ENCODE peak calls at places on chromosomes 11 and 22, in ten cellular contexts. F is psoas muscle, W is GM20000, A is fibroblast of lung, H is RWPE2, V is endodermal cell, Y is AG04450, U is stomach, O is endothelial cell, T is pancreas. C is an unnamed sample.

GRCh38 chr11:33590471-33590870 is 110.2 kb downstream of the C11orf91 start:
- DNase-seq in O (no peak), A (no peak), Y (no peak), V (no peak), F (no peak), W (no peak), T (no peak), H (no peak), U (no peak), C (no peak)

GRCh38 chr11:16606784-16607674 is 131.4 kb upstream of the C11orf58 start:
- DNase-seq in W (peak; percentile 19), V (peak; percentile 81), F (peak; percentile 47), O (peak; percentile 54), A (peak; percentile 35), H (peak; percentile 47), T (peak; percentile 85), Y (no peak), U (peak; percentile 28), C (no peak)

GRCh38 chr11:28566643-28567042 is 458.5 kb downstream of the METTL15 start:
- DNase-seq in O (peak; percentile 7), A (peak; percentile 98), H (peak; percentile 76), T (peak; percentile 36), F (peak; percentile 73), U (peak; percentile 56), V (peak; percentile 95), Y (peak; percentile 92), W (no peak), C (peak; percentile 87)

GRCh38 chr22:20591660-20592310 is 84.4 kb downstream of the MED15 start:
- DNase-seq in Y (peak; percentile 54), W (no peak), V (peak; percentile 81), A (peak; percentile 16), H (peak; percentile 57), F (no peak), U (peak; percentile 27), T (peak; percentile 64), O (no peak), C (peak; percentile 85)

GRCh38 chr11:62547691-62548281 is 1.2 kb upstream of the AHNAK start:
- DNase-seq in H (peak; percentile 89), F (peak; percentile 66), Y (no peak), W (no peak), V (no peak), O (no peak), A (peak; percentile 40), U (peak; percentile 51), T (no peak), C (peak; percentile 46)

GRCh38 chr11:20669833-20670684 is 673 bp downstream of the NELL1 start:
- DNase-seq in F (no peak), H (no peak), Y (no peak), T (peak; percentile 76), W (peak; percentile 39), U (no peak), A (no peak), V (peak; percentile 71), O (peak; percentile 11), C (no peak)

GRCh38 chr22:25067851-25068421 is 115.4 kb downstream of the KIAA1671 start:
- DNase-seq in F (peak; percentile 41), T (no peak), A (no peak), W (no peak), O (no peak), V (no peak), U (no peak), H (no peak), Y (no peak), C (no peak)

GRCh38 chr22:19967850-19968449 is 26.3 kb upstream of the TXNRD2 start:
- DNase-seq in Y (no peak), V (no peak), H (no peak), A (no peak), W (no peak), T (peak; percentile 40), F (no peak), U (no peak), O (no peak), C (no peak)

GRCh38 chr11:85809191-85809590 is 1.8 kb downstream of the SYTL2 start:
- DNase-seq in A (no peak), V (no peak), H (no peak), U (no peak), F (no peak), W (peak; percentile 32), Y (no peak), O (no peak), T (no peak), C (no peak)

GRCh38 chr11:85810871-85811611 is at the start of gene SYTL2:
- DNase-seq in T (peak; percentile 85), W (peak; percentile 79), U (peak; percentile 82), V (peak; percentile 93), O (peak; percentile 64), Y (no peak), H (peak; percentile 51), F (peak; percentile 74), A (peak; percentile 61), C (no peak)

GRCh38 chr11:85810521-85810870 is 445 bp downstream of the SYTL2 start:
- DNase-seq in V (peak; percentile 61), O (peak; percentile 15), H (no peak), W (no peak), A (no peak), U (no peak), T (peak; percentile 40), F (no peak), Y (no peak), C (no peak)

GRCh38 chr11:85811624-85812023 is 683 bp upstream of the SYTL2 start:
- DNase-seq in F (no peak), V (peak; percentile 52), O (no peak), U (no peak), Y (no peak), H (no peak), W (no peak), A (no peak), T (no peak), C (no peak)

GRCh38 chr11:85809881-85810280 is 1.1 kb downstream of the SYTL2 start:
- DNase-seq in Y (no peak), F (peak; percentile 15), O (peak; percentile 38), A (no peak), H (no peak), T (peak; percentile 43), W (peak; percentile 27), U (no peak), V (peak; percentile 76), C (no peak)
- TF ChIP-seq CTCF in Y (peak; percentile 47), F (no peak), O (no peak), A (peak; percentile 28), H (no peak), T (no peak), W (no peak), U (no peak), V (peak; percentile 58), C (peak; percentile 57)

GRCh38 chr22:32203181-32204105 is 1.4 kb downstream of the RFPL2 start:
- DNase-seq in O (no peak), W (no peak), H (no peak), V (peak; percentile 66), Y (no peak), A (no peak), F (no peak), U (no peak), T (peak; percentile 70), C (no peak)

GRCh38 chr22:32206774-32207758 is 2.2 kb upstream of the RFPL2 start:
- DNase-seq in T (peak; percentile 51), W (no peak), H (no peak), F (no peak), Y (no peak), O (peak; percentile 43), U (peak; percentile 51), A (peak; percentile 6), V (peak; percentile 86), C (no peak)

GRCh38 chr22:32205974-32206773 is 1.3 kb upstream of the RFPL2 start:
- DNase-seq in W (no peak), O (peak; percentile 38), F (no peak), U (no peak), H (no peak), T (peak; percentile 40), V (peak; percentile 80), Y (no peak), A (no peak), C (no peak)

GRCh38 chr22:32204211-32204855 is 540 bp downstream of the RFPL2 start:
- DNase-seq in A (no peak), O (no peak), F (no peak), H (no peak), Y (no peak), U (no peak), V (peak; percentile 86), W (no peak), T (peak; percentile 58), C (no peak)

GRCh38 chr22:32204856-32205722 is at the start of gene RFPL2:
- DNase-seq in U (no peak), Y (no peak), H (no peak), O (peak; percentile 62), A (peak; percentile 27), F (peak; percentile 29), V (peak; percentile 94), T (peak; percentile 45), W (no peak), C (no peak)
- TF ChIP-seq CTCF in U (no peak), Y (no peak), H (peak; percentile 6), O (no peak), A (no peak), F (no peak), V (peak; percentile 27), T (no peak), W (no peak), C (peak; percentile 13)

GRCh38 chr11:40130427-40130826 is 1329.0 kb downstream of the LRRC4C start:
- DNase-seq in O (peak; percentile 3), A (peak; percentile 11), Y (no peak), V (peak; percentile 71), H (no peak), W (no peak), T (no peak), F (no peak), U (no peak), C (no peak)
- TF ChIP-seq CTCF in O (no peak), A (no peak), Y (no peak), V (peak; percentile 78), H (peak; percentile 10), W (peak; percentile 19), T (no peak), F (no peak), U (no peak), C (peak; percentile 53)

GRCh38 chr22:49548356-49549202 is 279.1 kb downstream of the BRD1 start:
- DNase-seq in Y (no peak), H (no peak), V (peak; percentile 84), A (no peak), O (no peak), U (no peak), F (no peak), W (no peak), T (peak; percentile 24), C (no peak)

GRCh38 chr22:49551446-49551845 is 276.2 kb downstream of the BRD1 start:
- DNase-seq in H (no peak), T (peak; percentile 27), A (no peak), F (no peak), U (no peak), Y (no peak), V (no peak), O (no peak), W (no peak), C (no peak)

GRCh38 chr22:49549256-49549655 is 278.4 kb downstream of the BRD1 start:
- DNase-seq in H (no peak), V (no peak), F (no peak), Y (no peak), U (no peak), T (peak; percentile 30), W (no peak), A (no peak), O (no peak), C (no peak)

GRCh38 chr22:49550766-49551362 is 276.8 kb downstream of the BRD1 start:
- DNase-seq in T (peak; percentile 19), F (no peak), Y (no peak), U (no peak), A (no peak), H (no peak), V (no peak), W (no peak), O (no peak), C (no peak)

DNA sequence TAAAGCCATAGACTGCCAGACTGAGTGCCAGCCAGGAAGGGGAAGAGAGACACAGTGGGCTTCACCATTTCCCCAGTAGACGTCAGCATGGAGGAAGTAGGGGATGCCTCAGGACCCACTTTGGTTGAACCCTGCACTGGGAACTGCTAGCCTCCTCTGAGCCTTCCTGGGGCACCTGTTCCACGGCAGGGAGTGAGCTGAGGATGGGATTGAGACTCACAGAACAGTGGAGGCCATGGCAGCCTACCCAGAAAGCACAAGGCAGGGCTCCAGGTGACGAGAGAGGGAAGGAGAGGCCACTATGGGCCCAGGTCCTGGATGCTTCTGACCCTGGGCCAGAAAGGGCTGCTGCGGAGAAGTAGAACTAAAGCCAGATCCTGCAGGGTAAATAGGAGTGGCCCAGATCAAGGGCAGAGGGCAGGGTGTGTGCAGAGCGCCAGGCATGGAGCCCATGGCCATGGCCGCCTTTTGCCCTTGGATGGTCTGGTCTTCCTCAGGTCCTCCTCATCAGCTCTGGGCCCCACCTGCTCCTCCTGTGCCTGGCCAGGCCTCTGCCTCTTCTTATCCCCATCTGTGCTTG is 277.7 kb downstream of the BRD1 start:
- DNase-seq in V (peak; percentile 25), T (peak; percentile 19), H (no peak), O (no peak), W (no peak), F (no peak), Y (no peak), U (no peak), A (no peak), C (no peak)
- TF ChIP-seq CTCF in V (no peak), T (no peak), H (no peak), O (no peak), W (no peak), F (no peak), Y (no peak), U (no peak), A (no peak), C (no peak)

C was measured in chondrocyte.